ENCODE peak calls at places on chromosomes 13 and 19, in five cellular contexts. S is heart right ventricle; P is ovary; Q is CD4-positive, alpha-beta T cell; A is pancreas. K is an unnamed sample. For H3K27me3, the result is how much of the 10 kb centered on the place peaks cover.

GRCh38 chr19:17475541-17476115 is 5.3 kb downstream of the SLC27A1 start:
- DNase-seq in S (peak), P (no peak), Q (no peak), A (peak), K (peak)

GRCh38 chr19:1837625-1838105 is 10.6 kb downstream of the REXO1 start:
- DNase-seq in S (no peak), P (no peak), Q (peak), A (peak), K (no peak)

GRCh38 chr13:34356686-34357434 is 538.9 kb downstream of the RFC3 start:
- DNase-seq in S (no peak), P (no peak), Q (no peak), A (no peak), K (no peak)

GRCh38 chr19:53511933-53512374 is 26.0 kb upstream of the ZNF331 start:
- DNase-seq in S (peak), P (no peak), Q (peak), A (peak), K (peak)

GRCh38 chr13:74229242-74229641 is 95.0 kb upstream of the KLF12 start:
- DNase-seq in S (no peak), P (no peak), Q (no peak), A (no peak), K (no peak)

GRCh38 chr19:39167461-39168257 is 29.1 kb upstream of the NCCRP1 start:
- DNase-seq in S (no peak), P (no peak), Q (no peak), A (peak), K (no peak)

GRCh38 chr13:39159393-39159792 is 121.1 kb downstream of the NHLRC3 start:
- DNase-seq in S (no peak), P (no peak), Q (no peak), A (no peak), K (no peak)

GRCh38 chr19:32104465-32105235 is 240.8 kb upstream of the ZNF507 start:
- DNase-seq in S (no peak), P (no peak), Q (no peak), A (no peak), K (no peak)

GRCh38 chr13:106078191-106078590 is 457.3 kb downstream of the EFNB2 start:
- DNase-seq in S (no peak), P (no peak), Q (no peak), A (no peak), K (no peak)

GRCh38 chr13:30002577-30002976 is 152.2 kb upstream of the UBL3 start:
- DNase-seq in S (no peak), P (no peak), Q (no peak), A (no peak), K (no peak)
- H3K27ac ChIP-seq in S (no peak), P (no peak), Q (no peak), A (no peak), K (no peak)

GRCh38 chr19:37329686-37330085 is 41.2 kb upstream of the ZNF527 start:
- DNase-seq in S (no peak), P (no peak), Q (no peak), A (no peak), K (no peak)
- TF ChIP-seq CTCF in S (peak), P (no peak), Q (no peak), A (no peak), K (no peak)

DNA sequence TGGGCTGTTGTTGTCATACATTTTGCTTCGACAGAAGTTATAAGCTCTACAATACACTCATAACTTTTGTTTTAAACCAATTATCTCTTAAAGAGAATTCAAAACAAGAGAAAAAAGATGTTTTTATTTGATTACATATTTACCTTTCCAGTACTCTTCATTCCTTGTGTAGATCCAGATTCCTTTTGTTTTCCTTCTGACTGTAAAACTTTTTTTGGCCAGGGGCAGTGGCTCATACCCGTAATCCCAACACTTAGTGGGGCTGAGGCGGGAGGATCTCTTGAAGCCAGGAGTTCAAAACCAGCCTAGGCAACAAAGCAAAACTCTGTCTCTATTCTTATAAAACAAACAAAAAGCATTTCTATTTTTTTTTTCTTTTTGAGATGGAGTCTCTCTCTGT is 21.7 kb downstream of the LPAR6 start:
- DNase-seq in S (no peak), P (no peak), Q (no peak), A (no peak), K (no peak)
- H3K27me3 ChIP-seq in S (under half), P (under half), Q (under half), A (under half), K (under half)

DNA sequence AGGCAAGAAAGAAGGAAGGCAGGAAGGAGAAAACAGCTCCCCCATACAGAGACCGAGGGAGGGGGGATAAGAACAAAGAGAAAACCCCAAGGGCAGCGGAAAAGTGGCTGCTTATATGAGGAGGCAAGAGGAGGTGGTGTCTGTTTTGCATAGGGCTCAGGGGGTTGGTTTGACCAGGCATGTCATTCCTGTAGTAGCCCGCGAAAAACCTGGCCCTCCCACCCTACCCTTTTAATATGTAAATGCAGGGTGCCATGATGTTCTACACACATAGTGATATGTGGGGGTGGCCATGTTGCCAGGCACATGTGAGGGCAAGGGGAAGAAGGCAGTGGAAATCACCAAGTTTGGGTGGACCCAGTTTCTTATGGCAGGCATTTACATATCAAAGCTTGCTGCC is 203.5 kb upstream of the UBL3 start:
- DNase-seq in S (no peak), P (no peak), Q (no peak), A (no peak), K (no peak)
- H3K27ac ChIP-seq in S (no peak), P (no peak), Q (no peak), A (no peak), K (no peak)

K was measured in dorsolateral prefrontal cortex.